ENCODE peak calls at places on chromosome 17, in nine cellular contexts. Y is A549, E is IMR-90, B is heart left ventricle, S is NB4, W is tibial nerve, N is cardiac muscle cell, A is astrocyte of the spinal cord, I is dorsolateral prefrontal cortex. U is an unnamed sample.

GRCh38 chr17:43906951-43907424 is 348 bp downstream of the MPP2 start:
- DNase-seq in E (no peak), N (no peak), I (peak), A (no peak), Y (no peak), W (peak), S (peak), B (no peak), U (no peak)

GRCh38 chr17:42009170-42009569 is 8.1 kb downstream of the DNAJC7 start:
- DNase-seq in A (no peak), W (no peak), B (no peak), N (no peak), I (peak), S (peak), Y (no peak), E (no peak), U (peak)

GRCh38 chr17:42249681-42250446 is 26.3 kb downstream of the STAT5B start:
- DNase-seq in Y (no peak), N (no peak), W (no peak), B (no peak), I (no peak), A (no peak), E (no peak), S (peak), U (no peak)

GRCh38 chr17:32510466-32510865 is 23.7 kb downstream of the CDK5R1 start:
- DNase-seq in I (no peak), N (no peak), E (no peak), W (no peak), A (no peak), S (no peak), Y (no peak), B (no peak), U (no peak)

GRCh38 chr17:44362964-44363612 is 565 bp downstream of the FAM171A2 start:
- DNase-seq in E (no peak), B (no peak), S (peak), A (peak), N (no peak), W (no peak), I (no peak), Y (peak), U (no peak)

GRCh38 chr17:4895676-4896331 is 3.5 kb upstream of the C17orf107 start:
- DNase-seq in E (no peak), A (no peak), Y (no peak), B (no peak), S (no peak), N (no peak), I (no peak), W (no peak), U (no peak)

GRCh38 chr17:31251075-31251474 is 46.0 kb downstream of the OMG start:
- DNase-seq in I (no peak), W (no peak), N (peak), E (no peak), B (no peak), S (peak), A (no peak), Y (no peak), U (no peak)

GRCh38 chr17:28818705-28819295 is 23.8 kb downstream of the FAM222B start:
- DNase-seq in Y (no peak), B (no peak), S (no peak), I (no peak), N (peak), W (no peak), E (no peak), A (no peak), U (no peak)

GRCh38 chr17:70013911-70014310 is 61.1 kb upstream of the KCNJ16 start:
- DNase-seq in N (no peak), W (no peak), Y (no peak), A (peak), B (no peak), S (no peak), E (no peak), I (no peak), U (no peak)

GRCh38 chr17:64164592-64165285 is 34.8 kb upstream of the ERN1 start:
- DNase-seq in Y (no peak), W (no peak), N (no peak), S (no peak), E (no peak), I (no peak), A (no peak), B (no peak), U (no peak)

GRCh38 chr17:42798383-42799380 is at the start of the genes CNTD1 and COA3:
- DNase-seq in Y (peak), S (peak), E (peak), B (peak), A (peak), I (peak), N (peak), W (peak), U (peak)

GRCh38 chr17:36474571-36474970 is 11.9 kb upstream of the ZNHIT3 start:
- DNase-seq in S (no peak), B (no peak), W (no peak), Y (no peak), E (no peak), A (no peak), N (no peak), I (no peak), U (no peak)

GRCh38 chr17:56918916-56919315 is 5.1 kb upstream of the TRIM25 start:
- DNase-seq in B (no peak), S (peak), W (no peak), Y (no peak), N (peak), A (no peak), I (no peak), E (no peak), U (peak)

GRCh38 chr17:30380643-30381419 is 2.1 kb downstream of the CPD start:
- DNase-seq in I (no peak), W (no peak), A (no peak), S (peak), B (no peak), N (no peak), E (no peak), Y (no peak), U (no peak)

GRCh38 chr17:68955181-68955841 is at the start of gene ABCA8:
- DNase-seq in I (no peak), E (peak), S (no peak), A (peak), N (peak), W (peak), B (peak), Y (no peak), U (no peak)

GRCh38 chr17:19448341-19449268 is 37.6 kb downstream of the RNF112 start:
- DNase-seq in S (no peak), Y (no peak), W (peak), B (no peak), E (peak), N (peak), A (peak), I (peak), U (peak)

GRCh38 chr17:18925187-18925586 is 26.8 kb upstream of the SLC5A10 start:
- DNase-seq in N (no peak), E (no peak), I (no peak), A (no peak), S (no peak), Y (no peak), B (no peak), W (no peak), U (no peak)

GRCh38 chr17:63419949-63420867 is 25.9 kb downstream of the CYB561 start:
- DNase-seq in B (no peak), S (no peak), W (no peak), N (peak), Y (no peak), A (no peak), I (no peak), E (no peak), U (no peak)

GRCh38 chr17:74132354-74132753 is 71.1 kb upstream of the RPL38 start:
- DNase-seq in E (no peak), I (no peak), B (no peak), Y (no peak), W (no peak), N (no peak), A (no peak), S (no peak), U (no peak)

GRCh38 chr17:59706900-59707181 is 389 bp downstream of the PTRH2 start:
- DNase-seq in E (no peak), A (no peak), N (no peak), W (no peak), I (no peak), Y (no peak), B (no peak), S (no peak), U (no peak)

GRCh38 chr17:33952425-33952824 is 302.7 kb upstream of the CCL2 start:
- DNase-seq in A (no peak), N (no peak), W (no peak), Y (no peak), E (no peak), B (no peak), I (no peak), S (no peak), U (no peak)

GRCh38 chr17:1727258-1727789 is 2.8 kb downstream of the WDR81 start:
- DNase-seq in E (no peak), W (no peak), S (no peak), Y (no peak), N (no peak), B (no peak), A (no peak), I (no peak), U (no peak)

GRCh38 chr17:42079541-42079940 is 18.7 kb downstream of the ZNF385C start:
- DNase-seq in N (no peak), I (no peak), Y (no peak), W (no peak), S (no peak), A (no peak), E (no peak), B (no peak), U (no peak)

GRCh38 chr17:259341-259976 is 78.0 kb upstream of the DOC2B start:
- DNase-seq in W (no peak), S (no peak), N (no peak), Y (no peak), I (no peak), E (no peak), A (no peak), B (peak), U (no peak)

GRCh38 chr17:74904687-74905409 is 11.4 kb upstream of the FADS6 start:
- DNase-seq in S (no peak), N (no peak), Y (no peak), I (no peak), W (no peak), E (no peak), B (no peak), A (no peak), U (peak)

GRCh38 chr17:64061157-64061898 is 40.9 kb upstream of the ICAM2 start:
- DNase-seq in B (no peak), I (no peak), S (no peak), Y (no peak), N (peak), W (no peak), A (no peak), E (peak), U (peak)

GRCh38 chr17:14048169-14048568 is 21.1 kb upstream of the COX10 start:
- DNase-seq in S (peak), I (no peak), N (no peak), Y (peak), B (no peak), E (no peak), A (no peak), W (no peak), U (no peak)

GRCh38 chr17:35875439-35876139 is 4.6 kb downstream of the CCL5 start:
- DNase-seq in N (no peak), B (no peak), W (no peak), S (no peak), E (no peak), A (no peak), I (no peak), Y (no peak), U (no peak)

GRCh38 chr17:61349350-61349749 is 50.3 kb upstream of the TBX2 start:
- DNase-seq in Y (no peak), W (no peak), B (no peak), I (no peak), E (no peak), A (no peak), S (no peak), N (no peak), U (no peak)
- TF ChIP-seq CTCF in Y (peak), W (no peak), B (peak), I (no peak), E (peak), A (peak), S (peak), N (peak), U (no peak)

GRCh38 chr17:27455914-27456680 is at the start of gene KSR1:
- DNase-seq in I (peak), A (peak), B (peak), W (peak), S (peak), Y (peak), N (peak), E (peak), U (peak)

GRCh38 chr17:27457731-27458523 is 1.7 kb downstream of the KSR1 start:
- DNase-seq in S (peak), N (peak), Y (peak), W (no peak), A (peak), B (no peak), I (no peak), E (peak), U (no peak)

GRCh38 chr17:27458524-27458908 is 2.3 kb downstream of the KSR1 start:
- DNase-seq in W (no peak), B (no peak), I (no peak), Y (no peak), A (peak), N (no peak), S (no peak), E (no peak), U (no peak)

GRCh38 chr17:27456681-27457404 is 595 bp downstream of the KSR1 start:
- DNase-seq in A (no peak), S (no peak), I (no peak), N (no peak), Y (no peak), W (no peak), E (no peak), B (no peak), U (no peak)

DNA sequence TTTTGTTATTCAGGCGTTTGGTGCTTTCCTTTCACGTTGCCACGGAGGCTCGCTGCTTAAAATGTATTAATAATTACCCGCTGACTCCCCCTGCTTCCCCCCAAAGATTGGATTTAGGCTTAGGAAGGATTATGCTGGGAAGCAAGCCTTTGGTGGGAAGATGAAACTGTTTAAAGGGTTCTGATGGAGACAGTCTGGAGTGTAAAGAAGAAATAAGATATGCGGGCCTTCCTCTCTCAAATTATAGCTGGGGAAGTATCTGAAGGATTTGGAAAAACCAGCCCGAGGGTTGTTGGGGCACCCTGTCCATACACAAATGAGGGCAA is 1.1 kb downstream of the KSR1 start:
- DNase-seq in Y (no peak), S (no peak), A (no peak), I (no peak), N (no peak), W (no peak), B (no peak), E (no peak), U (no peak)
- H3K4me3 ChIP-seq in Y (peak), S (peak), A (peak), I (peak), N (peak), W (peak), B (peak), E (peak), U (peak)

DNA sequence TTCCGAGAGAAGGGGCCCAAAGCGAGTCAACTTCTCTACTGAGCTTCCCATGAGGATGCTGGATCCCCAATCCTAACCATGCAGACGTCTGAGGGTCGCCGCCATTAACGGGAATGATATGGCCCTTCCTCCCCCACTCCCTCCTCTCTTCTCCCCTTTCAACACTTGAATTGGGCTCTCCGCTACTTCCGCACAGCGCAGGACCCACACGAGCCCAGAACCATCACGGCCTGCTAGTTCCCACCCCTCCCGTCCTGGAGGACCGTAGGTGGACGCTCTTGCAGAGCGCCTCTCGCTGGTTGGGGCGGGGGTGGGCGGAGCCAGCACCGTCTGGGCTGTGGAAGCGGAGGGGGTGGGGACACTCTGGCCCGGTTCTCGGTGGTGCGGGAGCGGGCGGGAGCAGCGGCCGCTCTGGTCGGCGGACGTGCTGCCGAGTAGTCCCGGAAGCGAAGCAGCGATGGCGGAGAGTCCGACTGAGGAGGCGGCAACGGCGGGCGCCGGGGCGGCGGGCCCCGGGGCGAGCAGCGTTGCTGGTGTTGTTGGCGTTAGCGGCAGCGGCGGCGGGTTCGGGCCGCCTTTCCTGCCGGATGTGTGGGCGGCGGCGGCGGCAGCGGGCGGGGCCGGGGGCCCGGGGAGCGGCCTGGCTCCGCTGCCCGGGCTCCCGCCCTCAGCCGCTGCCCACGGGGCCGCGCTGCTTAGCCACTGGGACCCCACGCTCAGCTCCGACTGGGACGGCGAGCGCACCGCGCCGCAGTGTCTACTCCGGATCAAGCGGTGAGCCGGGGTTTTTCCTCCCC is at the start of gene UBE2Z:
- DNase-seq in E (peak), Y (peak), W (peak), N (peak), I (peak), B (peak), A (peak), S (peak), U (peak)
- TF ChIP-seq CTCF in E (peak), Y (peak), W (no peak), N (peak), I (peak), B (peak), A (peak), S (peak), U (no peak)

GRCh38 chr17:48194097-48194550 is 86.6 kb downstream of the SNX11 start:
- DNase-seq in E (peak), Y (no peak), I (no peak), B (no peak), A (peak), W (no peak), N (no peak), S (no peak), U (no peak)

GRCh38 chr17:48190871-48191270 is 83.3 kb downstream of the SNX11 start:
- DNase-seq in Y (no peak), B (no peak), S (no peak), I (no peak), E (no peak), W (no peak), N (no peak), A (no peak), U (no peak)

GRCh38 chr17:48195910-48196309 is 88.3 kb downstream of the SNX11 start:
- DNase-seq in E (no peak), W (no peak), S (no peak), A (no peak), B (no peak), Y (no peak), I (no peak), N (no peak), U (no peak)

GRCh38 chr17:48191362-48191761 is 83.8 kb downstream of the SNX11 start:
- DNase-seq in N (no peak), I (no peak), B (no peak), W (no peak), A (no peak), Y (no peak), S (no peak), E (no peak), U (no peak)

GRCh38 chr17:48192321-48192731 is 84.8 kb downstream of the SNX11 start:
- DNase-seq in N (no peak), E (no peak), W (no peak), B (no peak), S (no peak), I (no peak), A (no peak), Y (no peak), U (no peak)
- H3K4me3 ChIP-seq in N (no peak), E (no peak), W (no peak), B (no peak), S (no peak), I (no peak), A (no peak), Y (no peak), U (no peak)

DNA sequence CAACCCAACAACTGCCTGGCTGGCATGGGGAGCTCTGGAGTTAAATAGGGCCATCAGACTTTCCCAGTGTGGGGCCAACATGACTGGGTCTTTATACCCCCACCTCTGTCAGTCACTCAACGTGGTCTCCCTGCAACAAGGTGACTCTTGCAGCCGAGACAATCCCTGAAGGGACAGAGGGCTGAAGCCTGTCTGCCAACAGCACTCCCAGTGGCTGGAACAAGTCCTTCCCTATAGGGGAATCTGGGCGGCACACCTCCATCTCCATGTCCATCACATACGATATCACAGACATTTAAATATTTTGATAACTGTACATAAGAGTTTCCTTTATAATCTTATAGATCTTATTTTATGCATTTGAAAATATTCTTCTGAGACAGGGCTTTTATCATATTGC is 4.8 kb upstream of the MAPT start:
- DNase-seq in E (no peak), S (no peak), Y (no peak), B (no peak), I (no peak), N (no peak), A (no peak), W (no peak), U (no peak)
- TF ChIP-seq CTCF in E (no peak), S (no peak), Y (no peak), B (no peak), I (no peak), N (no peak), A (no peak), W (no peak), U (peak)

GRCh38 chr17:78898075-78898836 is 4.7 kb downstream of the CEP295NL start:
- DNase-seq in W (no peak), S (no peak), A (no peak), E (no peak), B (no peak), Y (no peak), I (no peak), N (no peak), U (no peak)
- H3K4me3 ChIP-seq in W (no peak), S (no peak), A (no peak), E (no peak), B (no peak), Y (no peak), I (no peak), N (no peak), U (no peak)

DNA sequence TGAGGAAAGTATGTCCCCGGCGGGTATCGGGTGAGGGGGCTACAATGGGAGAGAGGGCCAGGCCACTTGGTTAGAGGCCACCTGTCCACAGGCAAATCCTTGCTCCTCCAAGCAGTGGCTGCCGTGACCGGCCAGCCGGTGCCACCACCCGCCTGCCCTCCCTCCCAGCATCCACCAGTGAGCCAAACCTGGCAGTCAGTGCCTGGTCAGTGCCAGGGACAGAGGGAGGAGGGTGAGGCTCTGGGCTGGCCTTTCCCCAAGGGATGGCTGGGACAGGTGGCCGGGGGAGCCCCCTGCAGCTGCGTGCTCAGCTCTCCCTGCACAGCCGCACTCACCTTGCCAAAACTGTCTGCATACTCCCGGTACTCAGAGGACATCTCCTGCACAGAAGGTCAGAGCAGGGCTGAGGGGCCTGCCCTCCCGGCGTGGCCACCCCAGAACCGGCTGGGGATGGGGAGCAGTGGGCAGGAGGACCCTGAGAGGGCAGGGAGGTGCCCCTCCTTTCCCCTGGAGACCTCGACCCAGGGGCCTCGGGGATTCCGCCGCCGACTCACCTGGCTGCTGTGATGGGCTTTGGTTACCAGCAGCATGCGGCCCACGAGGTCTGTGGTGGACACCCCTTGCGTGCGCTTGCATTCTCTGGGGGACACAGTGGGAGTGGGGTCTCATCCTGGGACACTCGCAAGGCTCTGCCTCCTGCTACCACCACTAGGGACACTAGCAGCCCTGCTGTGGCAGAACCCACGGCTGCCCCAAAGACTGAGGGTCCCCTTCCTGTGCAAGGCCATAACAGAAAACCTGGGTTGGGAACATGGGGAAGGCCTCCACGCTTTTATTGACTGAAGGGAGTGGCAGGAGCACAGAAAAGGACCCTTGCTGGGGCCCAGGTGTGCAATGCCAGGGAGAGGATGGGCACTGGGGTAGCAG is 3.7 kb downstream of the PCYT2 start:
- DNase-seq in N (no peak), W (no peak), B (no peak), A (no peak), I (no peak), S (no peak), E (no peak), Y (no peak), U (no peak)
- TF ChIP-seq CTCF in N (no peak), W (no peak), B (no peak), A (peak), I (no peak), S (no peak), E (no peak), Y (no peak), U (no peak)